ENCODE peak calls at places on chromosome 4, in five cellular contexts. S is K562, N is A549, Z is endothelial cell of umbilical vein, E is GM12878. J is an unnamed sample. For H3K4me1, the result is how much of the 10 kb centered on the place peaks cover.

GRCh38 chr4:70356185-70356584 is 4.4 kb upstream of the SMR3A start:
- DNase-seq in S (no peak), N (no peak), Z (no peak), E (no peak), J (no peak)

GRCh38 chr4:178481564-178481963 is 1039.3 kb upstream of the AGA start:
- DNase-seq in S (no peak), N (no peak), Z (no peak), E (no peak), J (no peak)

GRCh38 chr4:150421612-150422011 is 160.3 kb upstream of the MAB21L2 start:
- DNase-seq in S (no peak), N (no peak), Z (no peak), E (no peak), J (no peak)

GRCh38 chr4:81604683-81605082 is 133.0 kb upstream of the RASGEF1B start:
- DNase-seq in S (no peak), N (no peak), Z (no peak), E (no peak), J (no peak)

GRCh38 chr4:82499705-82500104 is 62.1 kb downstream of the TMEM150C start:
- DNase-seq in S (no peak), N (no peak), Z (no peak), E (no peak), J (no peak)

GRCh38 chr4:110953191-110953590 is 330.3 kb upstream of the PITX2 start:
- DNase-seq in S (no peak), N (no peak), Z (no peak), E (no peak), J (no peak)

GRCh38 chr4:67762091-67762490 is 7.9 kb upstream of the GNRHR start:
- DNase-seq in S (no peak), N (no peak), Z (peak), E (peak), J (no peak)

GRCh38 chr4:24475756-24476155 is 108.6 kb downstream of the DHX15 start:
- DNase-seq in S (no peak), N (no peak), Z (no peak), E (no peak), J (no peak)

GRCh38 chr4:99200148-99200547 is 18.9 kb downstream of the ADH6 start:
- DNase-seq in S (no peak), N (no peak), Z (no peak), E (no peak), J (no peak)

GRCh38 chr4:69748176-69748575 is 12.2 kb downstream of the SULT1B1 start:
- DNase-seq in S (no peak), N (peak), Z (no peak), E (no peak), J (no peak)

GRCh38 chr4:174629265-174629664 is 107.0 kb upstream of the HPGD start:
- DNase-seq in S (no peak), N (no peak), Z (no peak), E (no peak), J (no peak)

GRCh38 chr4:23297327-23297726 is 592.5 kb downstream of the PPARGC1A start:
- DNase-seq in S (no peak), N (no peak), Z (no peak), E (no peak), J (no peak)

GRCh38 chr4:25926473-25926872 is 12.5 kb downstream of the SMIM20 start:
- DNase-seq in S (peak), N (no peak), Z (no peak), E (no peak), J (no peak)

GRCh38 chr4:172962564-172963353 is 205.9 kb upstream of the GALNT7 start:
- DNase-seq in S (no peak), N (peak), Z (peak), E (no peak), J (no peak)

GRCh38 chr4:106287353-106287969 is 28.5 kb downstream of the TBCK start:
- DNase-seq in S (peak), N (peak), Z (peak), E (no peak), J (peak)

GRCh38 chr4:170884965-170885583 is 795.3 kb upstream of the AADAT start:
- DNase-seq in S (no peak), N (no peak), Z (no peak), E (no peak), J (no peak)

GRCh38 chr4:168220893-168221292 is 97.7 kb downstream of the DDX60 start:
- DNase-seq in S (no peak), N (no peak), Z (no peak), E (no peak), J (no peak)

GRCh38 chr4:3797831-3798500 is 31.8 kb downstream of the ADRA2C start:
- DNase-seq in S (no peak), N (no peak), Z (no peak), E (no peak), J (no peak)

GRCh38 chr4:1748465-1748995 is 27.2 kb downstream of the TACC3 start:
- DNase-seq in S (peak), N (peak), Z (peak), E (no peak), J (peak)

GRCh38 chr4:1807258-1807777 is 14.2 kb downstream of the FGFR3 start:
- DNase-seq in S (no peak), N (peak), Z (no peak), E (no peak), J (no peak)

GRCh38 chr4:23165669-23166068 is 472.9 kb downstream of the GBA3 start:
- DNase-seq in S (no peak), N (no peak), Z (no peak), E (no peak), J (no peak)

GRCh38 chr4:44544158-44544557 is 95.5 kb upstream of the KCTD8 start:
- DNase-seq in S (no peak), N (no peak), Z (no peak), E (no peak), J (no peak)

GRCh38 chr4:53490965-53491622 is 100.2 kb downstream of the LNX1 start:
- DNase-seq in S (peak), N (peak), Z (peak), E (no peak), J (peak)

GRCh38 chr4:144647095-144647959 is 1.4 kb downstream of the HHIP start:
- DNase-seq in S (peak), N (no peak), Z (peak), E (no peak), J (no peak)

GRCh38 chr4:17111436-17111835 is 213.0 kb upstream of the LDB2 start:
- DNase-seq in S (no peak), N (no peak), Z (no peak), E (no peak), J (no peak)

GRCh38 chr4:99165978-99166377 is 21.9 kb upstream of the ADH4 start:
- DNase-seq in S (no peak), N (no peak), Z (no peak), E (no peak), J (no peak)

GRCh38 chr4:137531951-137532868 is at the start of gene PCDH18:
- DNase-seq in S (no peak), N (no peak), Z (peak), E (peak), J (no peak)

GRCh38 chr4:28432348-28433025 is 1571.8 kb downstream of the STIM2 start:
- DNase-seq in S (no peak), N (no peak), Z (no peak), E (no peak), J (no peak)

DNA sequence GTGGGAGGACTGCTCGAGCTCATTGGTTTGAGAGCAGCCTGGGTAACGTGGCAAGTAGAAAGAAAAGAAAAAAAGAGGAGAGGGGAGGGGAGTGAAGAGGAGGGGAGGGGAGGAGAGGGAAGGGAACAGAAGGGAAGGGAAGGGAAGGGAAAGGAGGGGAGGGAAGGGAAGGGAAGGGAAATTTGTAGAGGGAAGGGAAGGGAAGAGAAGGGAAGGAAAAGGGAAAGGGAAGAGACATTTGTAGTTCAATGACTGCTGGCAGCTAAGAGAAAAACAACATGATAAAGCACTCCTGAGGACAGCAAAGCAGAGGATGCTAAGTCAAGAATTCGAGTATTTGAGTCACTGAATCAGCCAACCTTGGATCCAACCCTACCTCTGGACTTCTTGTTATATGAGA is 38.2 kb upstream of the BMP2K start:
- DNase-seq in S (no peak), N (no peak), Z (no peak), E (no peak), J (no peak)
- H3K4me1 ChIP-seq in S (half or more), N (under half), Z (under half), E (under half), J (under half)

DNA sequence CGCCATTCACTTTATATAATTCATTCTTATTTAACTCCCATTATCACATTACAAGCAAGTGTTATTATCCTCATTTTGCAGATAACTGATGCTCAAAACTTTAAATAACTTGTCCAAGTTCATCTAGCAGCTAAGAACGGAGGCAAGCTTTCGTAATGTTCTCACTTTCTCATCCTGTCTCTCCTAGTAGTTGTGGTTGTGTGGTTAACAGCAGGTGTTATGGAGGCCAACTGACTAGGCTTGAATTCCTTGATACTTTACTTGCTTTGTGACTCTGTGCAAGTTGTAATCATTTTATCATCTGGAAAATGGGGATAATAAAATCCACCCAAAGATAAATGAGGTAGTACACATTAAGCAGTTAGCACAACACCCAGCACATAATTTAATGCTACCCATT is 109.9 kb upstream of the PTPN13 start:
- DNase-seq in S (no peak), N (no peak), Z (no peak), E (no peak), J (no peak)
- TF ChIP-seq MYC in S (no peak), N (no peak), Z (no peak), E (no peak), J (no peak)

GRCh38 chr4:15653864-15654391 is 1.2 kb downstream of the FBXL5 start:
- DNase-seq in S (peak), N (peak), Z (peak), E (no peak), J (peak)
- H3K4me1 ChIP-seq in S (under half), N (under half), Z (under half), E (under half), J (half or more)

DNA sequence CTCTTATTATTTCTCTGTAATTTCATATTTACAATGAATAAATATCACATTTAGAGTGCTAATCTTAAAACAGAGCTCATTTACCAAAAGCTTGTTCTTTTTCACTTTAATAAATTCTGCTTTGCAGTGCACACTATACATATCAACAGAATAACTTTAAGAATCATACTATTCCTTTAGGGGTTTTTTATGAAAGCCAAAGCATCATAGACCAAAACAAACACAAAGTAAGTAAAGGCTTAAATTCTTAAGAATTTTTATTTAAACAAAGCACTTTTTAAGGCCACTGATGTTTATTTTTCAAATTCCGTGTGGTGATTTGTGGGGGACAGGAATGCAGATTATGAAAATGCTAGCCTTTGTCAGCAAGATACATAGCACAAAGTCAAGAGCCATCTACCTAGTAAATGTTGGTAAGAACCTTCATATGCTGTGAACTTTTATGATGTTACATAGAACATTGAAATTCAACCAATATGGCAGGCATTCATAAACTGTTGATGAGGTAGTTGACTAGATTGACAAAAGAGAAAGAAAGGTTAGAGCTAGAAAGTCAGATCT is 17.8 kb downstream of the TIGD2 start:
- DNase-seq in S (no peak), N (peak), Z (no peak), E (no peak), J (peak)
- TF ChIP-seq MYC in S (no peak), N (no peak), Z (no peak), E (no peak), J (no peak)

DNA sequence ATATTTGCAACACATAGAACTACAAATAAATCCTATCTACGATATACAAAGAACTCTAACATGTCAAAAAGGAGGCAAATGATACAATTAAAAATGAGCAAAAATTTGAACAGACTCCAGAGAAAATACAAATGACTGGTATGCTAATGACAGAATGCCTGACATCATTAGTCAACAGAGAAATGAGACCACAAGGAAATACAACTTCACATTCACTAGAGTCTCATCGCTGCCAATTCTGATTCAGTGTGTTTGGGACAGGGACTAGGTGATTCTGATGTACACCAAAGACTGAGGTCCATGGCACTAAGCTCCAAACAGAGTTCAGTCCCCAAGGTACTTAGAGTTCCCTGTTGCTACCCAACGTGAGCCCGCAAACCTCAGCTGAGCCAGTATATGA is 23.4 kb downstream of the SLC2A9 start:
- DNase-seq in S (no peak), N (no peak), Z (no peak), E (no peak), J (no peak)
- H3K4me1 ChIP-seq in S (under half), N (under half), Z (under half), E (under half), J (half or more)

DNA sequence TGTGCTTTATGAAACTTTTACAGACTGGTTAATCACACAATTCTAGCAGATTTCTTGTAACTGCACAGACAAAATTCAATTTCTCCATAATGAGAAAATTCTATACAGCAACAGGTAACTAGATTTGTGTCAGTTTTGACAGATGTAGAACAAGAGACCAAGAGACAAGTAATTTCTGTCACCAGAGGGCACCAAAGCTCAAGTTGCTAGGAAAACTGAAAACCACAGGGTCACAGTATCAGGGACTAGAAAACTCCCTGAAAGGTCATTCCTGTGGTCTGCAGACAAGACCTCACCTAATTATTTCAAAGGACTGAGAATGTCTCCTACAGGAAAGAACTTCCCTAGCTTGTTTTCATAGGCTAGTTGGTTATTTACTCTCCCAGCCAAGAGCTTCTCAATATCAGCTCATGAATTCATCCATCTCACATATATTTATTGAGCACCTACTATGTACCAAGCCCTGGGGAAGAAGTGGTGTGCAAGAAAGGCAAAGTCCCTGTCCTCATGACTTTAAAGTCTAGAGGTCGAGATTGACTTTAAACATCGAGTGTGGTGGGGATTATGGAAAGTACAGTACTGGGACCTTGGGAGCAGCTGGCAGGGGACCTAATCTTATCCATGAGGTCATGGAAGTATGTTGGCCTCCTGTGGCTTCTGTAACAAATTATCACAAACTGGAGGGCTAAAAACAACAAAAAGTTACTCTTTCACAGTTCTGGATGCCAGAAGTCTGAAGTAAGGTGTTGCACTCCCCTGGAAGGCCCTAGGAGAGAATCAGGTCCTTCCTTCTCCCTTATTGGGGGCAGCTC is 47.8 kb upstream of the SETD7 start:
- DNase-seq in S (peak), N (peak), Z (peak), E (peak), J (peak)
- TF ChIP-seq MYC in S (no peak), N (no peak), Z (no peak), E (no peak), J (no peak)

J was measured in HepG2.